ENCODE peak calls at places on chromosomes 2 and 18, in four cellular contexts. O, U, Z and V are unnamed samples.
A peak's percentile ranks its signal among the peaks of the same experiment; 100 is the strongest.

GRCh38 chr2:144111443-144111842 is 408.5 kb downstream of the ZEB2 start:
- DNase-seq in U (no peak), Z (peak; percentile 78), O (no peak), V (no peak)

GRCh38 chr2:28411956-28412609 is 19.4 kb downstream of the FOSL2 start:
- DNase-seq in U (no peak), Z (no peak), O (no peak), V (no peak)

GRCh38 chr2:127683766-127684165 is 8.4 kb upstream of the LIMS2 start:
- DNase-seq in U (no peak), O (no peak), Z (no peak), V (no peak)

GRCh38 chr2:10048501-10049171 is 5.3 kb downstream of the KLF11 start:
- DNase-seq in O (peak; percentile 73), Z (peak; percentile 79), U (no peak), V (no peak)

GRCh38 chr2:119174216-119174992 is 15.9 kb upstream of the C1QL2 start:
- DNase-seq in Z (peak; percentile 15), U (no peak), O (peak; percentile 39), V (peak; percentile 53)

GRCh38 chr2:109448946-109449788 is 164.6 kb downstream of the SEPTIN10 start:
- DNase-seq in O (no peak), Z (no peak), U (no peak), V (no peak)

GRCh38 chr2:173991857-173992588 is 26.9 kb upstream of the SP3 start:
- DNase-seq in Z (peak; percentile 69), O (no peak), U (no peak), V (no peak)

GRCh38 chr2:25018681-25019080 is 23.2 kb upstream of the EFR3B start:
- DNase-seq in O (peak; percentile 15), Z (no peak), U (no peak), V (no peak)

GRCh38 chr2:105768961-105769452 is 24.3 kb downstream of the NCK2 start:
- DNase-seq in U (peak; percentile 74), Z (no peak), O (peak; percentile 31), V (no peak)

GRCh38 chr2:8282858-8283252 is 399.0 kb upstream of the ID2 start:
- DNase-seq in U (no peak), Z (no peak), O (no peak), V (no peak)

GRCh38 chr2:8281950-8282857 is 399.7 kb upstream of the ID2 start:
- DNase-seq in Z (no peak), O (no peak), U (no peak), V (no peak)

GRCh38 chr2:8285898-8286297 is 396.0 kb upstream of the ID2 start:
- DNase-seq in Z (no peak), O (no peak), U (no peak), V (no peak)

GRCh38 chr2:8288206-8288605 is 393.6 kb upstream of the ID2 start:
- DNase-seq in U (no peak), Z (no peak), O (no peak), V (no peak)

DNA sequence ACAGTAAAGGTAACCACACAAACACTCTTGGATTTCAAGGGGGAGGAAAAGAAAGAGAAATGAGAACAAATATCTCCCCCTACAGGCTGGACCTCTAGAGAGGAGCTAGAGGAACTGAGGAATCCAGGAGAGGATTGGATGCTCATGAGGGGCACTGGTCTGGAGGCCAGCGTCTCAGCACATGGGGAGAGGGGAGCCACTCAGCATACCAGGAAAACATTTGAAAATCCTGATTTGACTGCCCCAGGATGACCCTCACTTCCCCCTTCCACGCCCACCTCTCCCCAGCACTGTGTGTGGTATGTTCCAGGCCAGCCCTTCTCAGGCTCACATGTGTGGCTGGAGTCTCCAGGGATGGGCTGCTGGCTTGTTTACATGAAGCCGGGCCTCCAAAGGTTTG is 396.8 kb upstream of the ID2 start:
- DNase-seq in O (peak; percentile 34), Z (peak; percentile 8), U (no peak), V (no peak)
- TF ChIP-seq CTCF in O (peak; percentile 17), Z (peak; percentile 31), U (peak; percentile 11), V (no peak)

GRCh38 chr2:3179626-3180025 is 198.0 kb downstream of the EIPR1 start:
- DNase-seq in U (no peak), Z (no peak), O (no peak), V (no peak)

GRCh38 chr2:3181416-3182010 is 196.1 kb downstream of the EIPR1 start:
- DNase-seq in O (no peak), U (no peak), Z (no peak), V (no peak)

GRCh38 chr2:3180082-3180908 is 197.3 kb downstream of the EIPR1 start:
- DNase-seq in U (no peak), Z (no peak), O (peak; percentile 47), V (no peak)

GRCh38 chr2:3178206-3179031 is 199.2 kb downstream of the EIPR1 start:
- DNase-seq in O (no peak), U (no peak), Z (no peak), V (no peak)

DNA sequence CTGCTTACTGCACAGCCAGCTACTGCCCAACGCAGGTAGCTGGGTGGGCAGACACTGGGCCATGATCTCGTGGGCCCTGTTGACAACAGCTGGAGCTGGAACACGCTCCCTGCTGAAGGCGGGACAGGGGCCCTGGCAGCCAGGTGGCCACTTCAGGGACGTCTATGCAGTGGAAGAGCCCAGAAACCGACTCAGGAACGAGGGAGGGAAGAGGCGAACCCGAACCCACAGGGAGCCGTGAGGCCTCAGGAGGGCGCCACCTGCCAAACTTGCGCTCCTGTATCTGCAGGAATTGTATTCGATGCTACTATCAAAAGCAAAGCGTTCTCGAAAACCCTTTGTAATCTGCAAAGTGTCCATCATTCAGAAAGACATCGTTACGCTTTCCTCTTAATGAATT is 198.4 kb downstream of the EIPR1 start:
- DNase-seq in U (no peak), O (no peak), Z (no peak), V (no peak)
- TF ChIP-seq CTCF in U (peak; percentile 19), O (no peak), Z (no peak), V (peak; percentile 21)

GRCh38 chr18:76633504-76634259 is 138.6 kb upstream of the ZNF516 start:
- DNase-seq in U (no peak), Z (no peak), O (no peak), V (no peak)
- TF ChIP-seq CTCF in U (no peak), Z (no peak), O (no peak), V (no peak)

GRCh38 chr18:76408480-76409067 is 86.5 kb downstream of the ZNF516 start:
- DNase-seq in U (no peak), Z (no peak), O (no peak), V (no peak)

GRCh38 chr18:76412818-76413565 is 82.0 kb downstream of the ZNF516 start:
- DNase-seq in O (no peak), Z (peak; percentile 53), U (no peak), V (no peak)

GRCh38 chr18:76412010-76412817 is 82.8 kb downstream of the ZNF516 start:
- DNase-seq in U (no peak), O (no peak), Z (no peak), V (no peak)

GRCh38 chr18:76410033-76410432 is 85.0 kb downstream of the ZNF516 start:
- DNase-seq in U (no peak), Z (no peak), O (no peak), V (no peak)

DNA sequence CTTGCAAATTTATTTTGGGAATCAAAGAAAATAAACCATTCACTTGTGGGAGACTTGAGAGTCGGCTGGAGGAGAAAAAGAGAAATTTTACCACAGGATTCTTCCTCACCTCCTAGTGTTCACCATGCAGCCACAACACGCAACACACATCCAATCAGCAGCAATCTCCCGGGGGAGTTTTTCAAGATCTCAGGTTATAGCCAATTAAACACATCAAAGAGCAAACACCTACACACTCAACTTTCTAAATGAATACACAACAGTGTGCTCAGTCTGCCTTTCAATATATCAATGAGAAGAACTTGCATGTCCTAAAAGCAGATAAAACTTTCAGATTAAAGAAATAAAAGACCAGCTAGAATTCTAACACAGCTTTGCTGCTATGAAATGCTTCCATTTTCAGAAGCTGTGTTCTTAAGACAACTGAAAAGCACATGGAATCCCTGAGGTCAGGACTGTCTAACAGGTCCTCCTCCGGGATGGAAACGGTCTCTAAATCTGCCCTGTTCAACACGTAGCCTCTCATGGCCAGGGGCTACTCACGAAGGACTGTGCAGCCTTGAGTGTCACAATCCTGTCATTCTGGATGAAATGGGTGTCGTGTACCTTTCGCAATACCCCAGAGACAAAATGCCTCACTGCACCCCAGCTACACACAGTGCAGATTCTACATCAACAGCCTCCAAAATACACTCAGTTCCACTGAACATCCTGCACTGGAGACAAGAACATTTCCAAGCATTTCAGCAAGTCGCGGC is 84.2 kb downstream of the ZNF516 start:
- DNase-seq in Z (no peak), U (no peak), O (no peak), V (no peak)
- TF ChIP-seq CTCF in Z (no peak), U (no peak), O (no peak), V (no peak)

GRCh38 chr2:33069894-33070651 is 123.3 kb downstream of the LTBP1 start:
- DNase-seq in Z (peak; percentile 99), U (peak; percentile 95), O (peak; percentile 62), V (no peak)

GRCh38 chr2:33074197-33074596 is 127.4 kb downstream of the LTBP1 start:
- DNase-seq in U (no peak), Z (no peak), O (no peak), V (no peak)

GRCh38 chr2:33071591-33071990 is 124.8 kb downstream of the LTBP1 start:
- DNase-seq in U (no peak), O (no peak), Z (no peak), V (no peak)

GRCh38 chr2:33077316-33077715 is 130.6 kb downstream of the LTBP1 start:
- DNase-seq in O (no peak), Z (no peak), U (no peak), V (no peak)

GRCh38 chr2:33073018-33073417 is 126.3 kb downstream of the LTBP1 start:
- DNase-seq in Z (no peak), U (no peak), O (no peak), V (no peak)
- TF ChIP-seq CTCF in Z (no peak), U (no peak), O (no peak), V (no peak)

GRCh38 chr2:148716378-148716777 is 71.8 kb downstream of the EPC2 start:
- DNase-seq in U (no peak), Z (no peak), O (no peak), V (no peak)
- TF ChIP-seq CTCF in U (no peak), Z (no peak), O (no peak), V (no peak)

DNA sequence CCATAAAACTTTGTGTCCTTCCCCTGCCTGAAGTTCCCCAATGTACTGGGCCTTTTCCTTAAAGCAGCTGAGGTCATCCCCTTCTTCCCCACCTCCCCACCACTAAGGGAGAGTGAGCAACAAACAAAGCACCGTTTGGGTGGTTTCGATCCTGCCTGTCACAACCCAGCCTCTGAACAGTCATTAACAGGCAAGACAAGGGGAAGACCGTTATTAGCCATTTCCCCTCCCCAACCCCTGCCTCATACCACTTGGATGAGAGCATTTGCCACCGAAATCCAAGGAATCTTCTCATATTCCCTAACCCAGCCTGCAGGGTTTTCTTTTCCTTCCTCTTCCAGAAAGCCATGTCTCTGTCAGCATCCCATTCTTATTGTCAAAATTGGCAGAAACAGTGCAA is 65.6 kb downstream of the STRADB start:
- DNase-seq in Z (no peak), U (no peak), O (no peak), V (no peak)
- TF ChIP-seq CTCF in Z (no peak), U (no peak), O (no peak), V (no peak)